ENCODE peak calls at places on chromosomes 2 and 18, in four cellular contexts. D is adipocyte, O is mucosa of gallbladder, T is HS-5. F is an unnamed sample.

GRCh38 chr2:99088017-99088416 is 53.5 kb upstream of the C2orf15 start:
- DNase-seq in D (no peak), O (no peak), T (no peak), F (no peak)

GRCh38 chr2:195613922-195614321 is 43.1 kb upstream of the SLC39A10 start:
- DNase-seq in D (peak), O (no peak), T (peak), F (no peak)

GRCh38 chr2:195590866-195591215 is 66.2 kb upstream of the SLC39A10 start:
- DNase-seq in D (no peak), O (peak), T (no peak), F (no peak)

GRCh38 chr2:86042256-86043168 is 63.2 kb downstream of the POLR1A start:
- DNase-seq in D (no peak), O (no peak), T (no peak), F (no peak)

GRCh38 chr2:66867038-66867380 is 432.1 kb downstream of the MEIS1 start:
- DNase-seq in D (no peak), O (no peak), T (no peak), F (no peak)

GRCh38 chr2:235857613-235858012 is 310.6 kb downstream of the GBX2 start:
- DNase-seq in D (no peak), O (no peak), T (no peak), F (no peak)

GRCh38 chr2:218016810-218017209 is 14.0 kb upstream of the TNS1 start:
- DNase-seq in D (no peak), O (no peak), T (no peak), F (no peak)

GRCh38 chr2:24494415-24494814 is 3.4 kb downstream of the NCOA1 start:
- DNase-seq in D (no peak), O (no peak), T (no peak), F (no peak)

GRCh38 chr2:100197643-100198153 is 55.3 kb upstream of the AFF3 start:
- DNase-seq in D (peak), O (peak), T (no peak), F (peak)

GRCh38 chr18:76932026-76932819 is 109.9 kb downstream of the ZNF236 start:
- DNase-seq in D (no peak), O (peak), T (no peak), F (no peak)

GRCh38 chr18:21112543-21113105 is 1.0 kb upstream of the ROCK1 start:
- DNase-seq in D (peak), O (no peak), T (no peak), F (no peak)

GRCh38 chr2:231394201-231395141 is 1.0 kb upstream of the B3GNT7 start:
- DNase-seq in D (no peak), O (no peak), T (no peak), F (no peak)

GRCh38 chr2:120625865-120626560 is 109.7 kb upstream of the GLI2 start:
- DNase-seq in D (no peak), O (peak), T (no peak), F (no peak)

GRCh38 chr2:88199912-88200682 is 30.0 kb downstream of the THNSL2 start:
- DNase-seq in D (peak), O (peak), T (no peak), F (peak)

GRCh38 chr2:150487537-150488429 is at the start of gene RND3:
- DNase-seq in D (peak), O (peak), T (peak), F (peak)

GRCh38 chr2:8454797-8455196 is 227.1 kb upstream of the ID2 start:
- DNase-seq in D (no peak), O (no peak), T (no peak), F (no peak)

GRCh38 chr2:233772583-233772982 is 5.5 kb upstream of the MROH2A start:
- DNase-seq in D (no peak), O (no peak), T (no peak), F (no peak)